ENCODE peak calls at places on chromosomes 5 and 9, in eight cellular contexts. A is SJSA1; V is BE2C; Z is H9; N is stimulated activated CD4-positive, alpha-beta T cell treated with anti-CD3 and anti-CD28 coated beads, TNF-alpha, amount 100 ng/mL, for 24 hours; U is NCI-H510A treated with DMSO at 0.1 percent for 48 hours; H is HCT116; E is smooth muscle cell of the brain vasculature. Y is an unnamed sample.

GRCh38 chr9:31027678-31028077 is 1356.8 kb upstream of the ACO1 start:
- DNase-seq in E (no peak), A (no peak), U (no peak), Z (no peak), H (no peak), N (no peak), V (no peak), Y (no peak)

GRCh38 chr9:37383876-37384715 is 38.4 kb upstream of the GRHPR start:
- DNase-seq in Z (no peak), N (no peak), V (no peak), E (no peak), U (no peak), H (no peak), A (no peak), Y (no peak)

GRCh38 chr5:142806769-142807377 is 36.7 kb downstream of the ARHGAP26 start:
- DNase-seq in E (no peak), U (no peak), H (no peak), N (no peak), V (no peak), A (no peak), Z (no peak), Y (no peak)

GRCh38 chr5:74634611-74635286 is 5.8 kb downstream of the ENC1 start:
- DNase-seq in U (no peak), Z (no peak), H (no peak), V (no peak), A (no peak), N (no peak), E (no peak), Y (no peak)

GRCh38 chr5:10607666-10608442 is 44.0 kb downstream of the ANKRD33B start:
- DNase-seq in Z (no peak), N (no peak), V (no peak), A (no peak), H (no peak), E (no peak), U (no peak), Y (peak)

GRCh38 chr9:129549684-129550083 is 71.2 kb downstream of the C9orf50 start:
- DNase-seq in H (no peak), A (no peak), V (no peak), U (no peak), N (no peak), E (no peak), Z (no peak), Y (no peak)

GRCh38 chr5:56088431-56088949 is 93.7 kb upstream of the IL6ST start:
- DNase-seq in H (no peak), V (no peak), N (no peak), A (no peak), E (no peak), Z (no peak), U (no peak), Y (no peak)

GRCh38 chr5:123997354-123998215 is 485.6 kb downstream of the CSNK1G3 start:
- DNase-seq in U (no peak), E (no peak), N (no peak), Z (no peak), H (no peak), A (peak), V (no peak), Y (peak)

GRCh38 chr9:88418715-88419540 is 30.7 kb downstream of the SPIN1 start:
- DNase-seq in V (no peak), H (no peak), Z (peak), U (no peak), E (no peak), N (peak), A (no peak), Y (peak)

GRCh38 chr5:92887254-92887653 is 693.8 kb downstream of the NR2F1-AS1 start:
- DNase-seq in N (no peak), A (no peak), U (no peak), V (no peak), H (no peak), Z (no peak), E (no peak), Y (no peak)

GRCh38 chr5:1983401-1983800 is 100.7 kb upstream of the IRX4 start:
- DNase-seq in A (no peak), N (no peak), Z (no peak), H (no peak), E (no peak), V (no peak), U (no peak), Y (no peak)

GRCh38 chr5:149264432-149265069 is 7.1 kb upstream of the AFAP1L1 start:
- DNase-seq in N (no peak), U (peak), Z (peak), V (peak), E (no peak), H (peak), A (no peak), Y (no peak)

GRCh38 chr5:138092301-138092700 is 8.5 kb downstream of the WNT8A start:
- DNase-seq in H (no peak), Z (no peak), A (no peak), V (no peak), U (no peak), N (no peak), E (no peak), Y (no peak)

GRCh38 chr5:113917997-113918396 is 404.5 kb downstream of the YTHDC2 start:
- DNase-seq in U (no peak), Z (no peak), V (no peak), N (no peak), H (no peak), E (no peak), A (no peak), Y (no peak)

GRCh38 chr5:157924931-157925729 is 66.2 kb upstream of the CLINT1 start:
- DNase-seq in Z (no peak), N (no peak), U (no peak), A (no peak), H (no peak), E (no peak), V (no peak), Y (peak)

GRCh38 chr5:88666761-88667186 is 216.2 kb downstream of the MEF2C start:
- DNase-seq in H (no peak), Z (peak), U (no peak), V (no peak), A (no peak), E (no peak), N (no peak), Y (no peak)

GRCh38 chr5:178196986-178197385 is 7.3 kb upstream of the HNRNPAB start:
- DNase-seq in N (no peak), V (no peak), E (no peak), U (no peak), Z (no peak), A (no peak), H (no peak), Y (no peak)

GRCh38 chr5:138177936-138178515 is 404 bp downstream of the BRD8 start:
- DNase-seq in Z (no peak), N (no peak), H (no peak), A (no peak), E (no peak), V (peak), U (peak), Y (no peak)

GRCh38 chr5:34692781-34693180 is 36.7 kb downstream of the RAI14 start:
- DNase-seq in H (no peak), Z (no peak), V (no peak), A (no peak), E (no peak), N (no peak), U (no peak), Y (no peak)

GRCh38 chr5:141507387-141508091 is 18.7 kb downstream of the PCDHGC5 start:
- DNase-seq in H (no peak), E (peak), V (peak), A (peak), U (no peak), N (no peak), Z (no peak), Y (peak)

GRCh38 chr5:176814836-176815438 is 4.6 kb downstream of the UNC5A start:
- DNase-seq in H (no peak), E (no peak), U (no peak), Z (no peak), V (no peak), N (no peak), A (no peak), Y (no peak)

GRCh38 chr5:42518595-42519067 is 95.4 kb downstream of the GHR start:
- DNase-seq in H (no peak), Z (no peak), A (no peak), E (no peak), N (no peak), V (no peak), U (no peak), Y (no peak)

GRCh38 chr9:127950513-127951210 is 13.0 kb upstream of the DPM2 start:
- DNase-seq in Z (no peak), U (no peak), E (no peak), A (no peak), H (no peak), N (no peak), V (no peak), Y (no peak)

GRCh38 chr5:143319437-143320302 is 83.8 kb downstream of the NR3C1 start:
- DNase-seq in N (no peak), H (no peak), E (no peak), A (no peak), Z (no peak), V (no peak), U (no peak), Y (no peak)

GRCh38 chr5:108672639-108673038 is 75.1 kb upstream of the FER start:
- DNase-seq in U (no peak), V (no peak), H (no peak), E (no peak), N (no peak), Z (no peak), A (no peak), Y (no peak)